ENCODE peak calls at places on chromosomes 16 and 17, in ten cellular contexts. One of them, this sample, is unnamed.
A peak's percentile ranks its signal among the peaks of the same experiment; 100 is the strongest.

GRCh38 chr17:4599505-4600281 is 15.4 kb downstream of the SMTNL2 start:
- DNase-seq in activated T-cell treated with anti-CD3 and anti-CD28 coated beads for 24 hours: no peak
- DNase-seq in hippocampal formation: no peak
- DNase-seq in Peyer's patch: no peak
- DNase-seq in stimulated activated naive CD8-positive, alpha-beta T cell treated with anti-CD3 and anti-CD28 coated beads, Interleukin-15, Interleukin-2, amounts not matched to agents 100 U/mL and 50 U/mL, for 24 hours: no peak
- DNase-seq in NCI-H1092 treated with DMSO at 0.1 percent for 48 hours: peak; percentile 33
- DNase-seq in left ventricle myocardium superior: peak; percentile 82
- DNase-seq in tibial nerve: no peak
- DNase-seq in stimulated activated CD8-positive, alpha-beta memory T cell treated with anti-CD3 and anti-CD28 coated beads, Interleukin-7, amount 100 ng/mL, for 1 hour: no peak
- DNase-seq in breast epithelium: peak; percentile 28
- DNase-seq in this sample: no peak

GRCh38 chr17:70137451-70138230 is 31.7 kb upstream of the KCNJ2 start:
- DNase-seq in activated T-cell treated with anti-CD3 and anti-CD28 coated beads for 24 hours: peak; percentile 5
- DNase-seq in hippocampal formation: peak; percentile 18
- DNase-seq in Peyer's patch: peak; percentile 56
- DNase-seq in stimulated activated naive CD8-positive, alpha-beta T cell treated with anti-CD3 and anti-CD28 coated beads, Interleukin-15, Interleukin-2, amounts not matched to agents 100 U/mL and 50 U/mL, for 24 hours: peak; percentile 11
- DNase-seq in NCI-H1092 treated with DMSO at 0.1 percent for 48 hours: no peak
- DNase-seq in left ventricle myocardium superior: no peak
- DNase-seq in tibial nerve: peak; percentile 84
- DNase-seq in stimulated activated CD8-positive, alpha-beta memory T cell treated with anti-CD3 and anti-CD28 coated beads, Interleukin-7, amount 100 ng/mL, for 1 hour: no peak
- DNase-seq in breast epithelium: peak; percentile 76
- DNase-seq in this sample: no peak

GRCh38 chr17:27342059-27342458 is 48.1 kb downstream of the WSB1 start:
- DNase-seq in activated T-cell treated with anti-CD3 and anti-CD28 coated beads for 24 hours: no peak
- DNase-seq in hippocampal formation: no peak
- DNase-seq in Peyer's patch: no peak
- DNase-seq in stimulated activated naive CD8-positive, alpha-beta T cell treated with anti-CD3 and anti-CD28 coated beads, Interleukin-15, Interleukin-2, amounts not matched to agents 100 U/mL and 50 U/mL, for 24 hours: no peak
- DNase-seq in NCI-H1092 treated with DMSO at 0.1 percent for 48 hours: no peak
- DNase-seq in left ventricle myocardium superior: no peak
- DNase-seq in tibial nerve: no peak
- DNase-seq in stimulated activated CD8-positive, alpha-beta memory T cell treated with anti-CD3 and anti-CD28 coated beads, Interleukin-7, amount 100 ng/mL, for 1 hour: no peak
- DNase-seq in breast epithelium: no peak
- DNase-seq in this sample: no peak

GRCh38 chr17:7989781-7990655 is 12.4 kb upstream of the GUCY2D start:
- DNase-seq in activated T-cell treated with anti-CD3 and anti-CD28 coated beads for 24 hours: peak; percentile 94
- DNase-seq in hippocampal formation: peak; percentile 72
- DNase-seq in Peyer's patch: peak; percentile 95
- DNase-seq in stimulated activated naive CD8-positive, alpha-beta T cell treated with anti-CD3 and anti-CD28 coated beads, Interleukin-15, Interleukin-2, amounts not matched to agents 100 U/mL and 50 U/mL, for 24 hours: peak; percentile 97
- DNase-seq in NCI-H1092 treated with DMSO at 0.1 percent for 48 hours: peak; percentile 52
- DNase-seq in left ventricle myocardium superior: peak; percentile 91
- DNase-seq in tibial nerve: peak; percentile 96
- DNase-seq in stimulated activated CD8-positive, alpha-beta memory T cell treated with anti-CD3 and anti-CD28 coated beads, Interleukin-7, amount 100 ng/mL, for 1 hour: peak; percentile 87
- DNase-seq in breast epithelium: peak; percentile 77
- DNase-seq in this sample: peak; percentile 92

GRCh38 chr17:83132251-83133081 is 53.1 kb downstream of the METRNL start:
- DNase-seq in activated T-cell treated with anti-CD3 and anti-CD28 coated beads for 24 hours: no peak
- DNase-seq in hippocampal formation: no peak
- DNase-seq in Peyer's patch: peak; percentile 40
- DNase-seq in stimulated activated naive CD8-positive, alpha-beta T cell treated with anti-CD3 and anti-CD28 coated beads, Interleukin-15, Interleukin-2, amounts not matched to agents 100 U/mL and 50 U/mL, for 24 hours: no peak
- DNase-seq in NCI-H1092 treated with DMSO at 0.1 percent for 48 hours: no peak
- DNase-seq in left ventricle myocardium superior: peak; percentile 80
- DNase-seq in tibial nerve: no peak
- DNase-seq in stimulated activated CD8-positive, alpha-beta memory T cell treated with anti-CD3 and anti-CD28 coated beads, Interleukin-7, amount 100 ng/mL, for 1 hour: no peak
- DNase-seq in breast epithelium: no peak
- DNase-seq in this sample: no peak

GRCh38 chr16:58299757-58300349 is 5.0 kb upstream of the PRSS54 start:
- DNase-seq in activated T-cell treated with anti-CD3 and anti-CD28 coated beads for 24 hours: no peak
- DNase-seq in hippocampal formation: no peak
- DNase-seq in Peyer's patch: no peak
- DNase-seq in stimulated activated naive CD8-positive, alpha-beta T cell treated with anti-CD3 and anti-CD28 coated beads, Interleukin-15, Interleukin-2, amounts not matched to agents 100 U/mL and 50 U/mL, for 24 hours: peak; percentile 35
- DNase-seq in NCI-H1092 treated with DMSO at 0.1 percent for 48 hours: no peak
- DNase-seq in left ventricle myocardium superior: no peak
- DNase-seq in tibial nerve: no peak
- DNase-seq in stimulated activated CD8-positive, alpha-beta memory T cell treated with anti-CD3 and anti-CD28 coated beads, Interleukin-7, amount 100 ng/mL, for 1 hour: no peak
- DNase-seq in breast epithelium: no peak
- DNase-seq in this sample: no peak

GRCh38 chr17:51997723-51998122 is 160.8 kb downstream of the CA10 start:
- DNase-seq in activated T-cell treated with anti-CD3 and anti-CD28 coated beads for 24 hours: no peak
- DNase-seq in hippocampal formation: no peak
- DNase-seq in Peyer's patch: no peak
- DNase-seq in stimulated activated naive CD8-positive, alpha-beta T cell treated with anti-CD3 and anti-CD28 coated beads, Interleukin-15, Interleukin-2, amounts not matched to agents 100 U/mL and 50 U/mL, for 24 hours: no peak
- DNase-seq in NCI-H1092 treated with DMSO at 0.1 percent for 48 hours: peak; percentile 78
- DNase-seq in left ventricle myocardium superior: no peak
- DNase-seq in tibial nerve: no peak
- DNase-seq in stimulated activated CD8-positive, alpha-beta memory T cell treated with anti-CD3 and anti-CD28 coated beads, Interleukin-7, amount 100 ng/mL, for 1 hour: no peak
- DNase-seq in breast epithelium: no peak
- DNase-seq in this sample: no peak

GRCh38 chr17:77319211-77320031 is 178.7 kb downstream of the SEC14L1 start:
- DNase-seq in activated T-cell treated with anti-CD3 and anti-CD28 coated beads for 24 hours: peak; percentile 62
- DNase-seq in hippocampal formation: no peak
- DNase-seq in Peyer's patch: peak; percentile 95
- DNase-seq in stimulated activated naive CD8-positive, alpha-beta T cell treated with anti-CD3 and anti-CD28 coated beads, Interleukin-15, Interleukin-2, amounts not matched to agents 100 U/mL and 50 U/mL, for 24 hours: peak; percentile 77
- DNase-seq in NCI-H1092 treated with DMSO at 0.1 percent for 48 hours: no peak
- DNase-seq in left ventricle myocardium superior: peak; percentile 84
- DNase-seq in tibial nerve: peak; percentile 84
- DNase-seq in stimulated activated CD8-positive, alpha-beta memory T cell treated with anti-CD3 and anti-CD28 coated beads, Interleukin-7, amount 100 ng/mL, for 1 hour: no peak
- DNase-seq in breast epithelium: peak; percentile 94
- DNase-seq in this sample: no peak